ENCODE peak calls at places on chromosome 9, in four cellular contexts. W is IMR-90, O is transverse colon, U is endothelial cell of umbilical vein. T is an unnamed sample.

GRCh38 chr9:107462691-107463090 is 26.9 kb downstream of the KLF4 start:
- DNase-seq in W (no peak), O (no peak), U (no peak), T (no peak)

GRCh38 chr9:136078025-136078424 is 17.1 kb downstream of the NACC2 start:
- DNase-seq in U (no peak), O (no peak), W (no peak), T (no peak)

GRCh38 chr9:33473216-33473615 is 508 bp downstream of the NOL6 start:
- DNase-seq in O (no peak), W (no peak), U (no peak), T (peak)

GRCh38 chr9:34163439-34163838 is 15.4 kb upstream of the UBAP1 start:
- DNase-seq in U (no peak), W (peak), O (no peak), T (no peak)

GRCh38 chr9:133258061-133259015 is 16.7 kb downstream of the ABO start:
- DNase-seq in W (no peak), U (no peak), O (no peak), T (no peak)

GRCh38 chr9:16099901-16100300 is 547.1 kb downstream of the CCDC171 start:
- DNase-seq in U (no peak), O (no peak), W (no peak), T (no peak)

GRCh38 chr9:133342083-133342406 is 5.9 kb downstream of the MED22 start:
- DNase-seq in O (no peak), W (no peak), U (no peak), T (no peak)

GRCh38 chr9:119959846-119960545 is 590.8 kb upstream of the BRINP1 start:
- DNase-seq in O (no peak), U (no peak), W (no peak), T (no peak)

GRCh38 chr9:79809477-79809876 is 237.7 kb downstream of the TLE4 start:
- DNase-seq in W (peak), U (peak), O (no peak), T (no peak)

GRCh38 chr9:131633491-131634031 is 88.2 kb downstream of the PRRT1B start:
- DNase-seq in O (no peak), U (no peak), W (no peak), T (no peak)

GRCh38 chr9:123191660-123192059 is 76.7 kb downstream of the STRBP start:
- DNase-seq in W (no peak), U (no peak), O (no peak), T (no peak)

GRCh38 chr9:37241340-37241739 is 121.0 kb downstream of the ZCCHC7 start:
- DNase-seq in W (no peak), O (no peak), U (no peak), T (no peak)

GRCh38 chr9:113963017-113963620 is 87.0 kb downstream of the ZNF618 start:
- DNase-seq in U (peak), O (peak), W (peak), T (no peak)

GRCh38 chr9:78695521-78695920 is 398.6 kb downstream of the PSAT1 start:
- DNase-seq in W (no peak), U (no peak), O (no peak), T (no peak)

GRCh38 chr9:96209407-96210031 is 92.5 kb downstream of the HSD17B3 start:
- DNase-seq in O (no peak), U (no peak), W (peak), T (no peak)

GRCh38 chr9:112112519-112112918 is 62.6 kb downstream of the SUSD1 start:
- DNase-seq in W (peak), U (peak), O (no peak), T (no peak)

GRCh38 chr9:16726023-16726422 is 144.4 kb downstream of the BNC2 start:
- DNase-seq in W (peak), U (peak), O (no peak), T (no peak)

GRCh38 chr9:133691659-133692363 is 46.3 kb downstream of the SARDH start:
- DNase-seq in W (peak), U (no peak), O (no peak), T (no peak)

GRCh38 chr9:74577956-74578355 is 80.8 kb downstream of the RORB start:
- DNase-seq in O (no peak), U (peak), W (peak), T (no peak)

GRCh38 chr9:22142681-22143080 is 133.6 kb upstream of the CDKN2B start:
- DNase-seq in U (peak), W (peak), O (no peak), T (no peak)

GRCh38 chr9:124800306-124801259 is 23.6 kb downstream of the OLFML2A start:
- DNase-seq in U (peak), O (peak), W (peak), T (peak)

GRCh38 chr9:125749951-125750655 is 2.9 kb downstream of the PBX3 start:
- DNase-seq in U (peak), O (no peak), W (peak), T (no peak)

GRCh38 chr9:89951671-89952070 is 346.9 kb downstream of the GADD45G start:
- DNase-seq in O (no peak), U (no peak), W (peak), T (no peak)

GRCh38 chr9:131668439-131669233 is 71.2 kb downstream of the RAPGEF1 start:
- DNase-seq in W (peak), U (peak), O (no peak), T (peak)

GRCh38 chr9:89483592-89484474 is 14.1 kb downstream of the SEMA4D start:
- DNase-seq in O (peak), W (no peak), U (no peak), T (no peak)

GRCh38 chr9:109600142-109600541 is 102.0 kb upstream of the PTPN3 start:
- DNase-seq in W (peak), U (no peak), O (no peak), T (no peak)

GRCh38 chr9:104009853-104010252 is 84.3 kb upstream of the SMC2 start:
- DNase-seq in W (no peak), O (no peak), U (no peak), T (no peak)

GRCh38 chr9:1997646-1998045 is 17.5 kb upstream of the SMARCA2 start:
- DNase-seq in W (no peak), O (no peak), U (no peak), T (no peak)

GRCh38 chr9:34961574-34962480 is 3.7 kb downstream of the PHF24 start:
- DNase-seq in W (peak), O (no peak), U (peak), T (no peak)

GRCh38 chr9:34459941-34460340 is 1.3 kb downstream of the DNAI1 start:
- DNase-seq in W (peak), U (no peak), O (no peak), T (no peak)

GRCh38 chr9:121946465-121946864 is 146.6 kb downstream of the TTLL11 start:
- DNase-seq in O (no peak), U (no peak), W (no peak), T (peak)

GRCh38 chr9:115276621-115277020 is 158.7 kb upstream of the TNC start:
- DNase-seq in W (peak), O (no peak), U (no peak), T (no peak)
- TF ChIP-seq CTCF in W (no peak), O (no peak), U (no peak), T (no peak)

GRCh38 chr9:4303002-4303401 is 3.1 kb upstream of the GLIS3 start:
- DNase-seq in W (peak), U (peak), O (no peak), T (no peak)
- H3K4me3 ChIP-seq in W (no peak), U (no peak), O (no peak), T (no peak)

DNA sequence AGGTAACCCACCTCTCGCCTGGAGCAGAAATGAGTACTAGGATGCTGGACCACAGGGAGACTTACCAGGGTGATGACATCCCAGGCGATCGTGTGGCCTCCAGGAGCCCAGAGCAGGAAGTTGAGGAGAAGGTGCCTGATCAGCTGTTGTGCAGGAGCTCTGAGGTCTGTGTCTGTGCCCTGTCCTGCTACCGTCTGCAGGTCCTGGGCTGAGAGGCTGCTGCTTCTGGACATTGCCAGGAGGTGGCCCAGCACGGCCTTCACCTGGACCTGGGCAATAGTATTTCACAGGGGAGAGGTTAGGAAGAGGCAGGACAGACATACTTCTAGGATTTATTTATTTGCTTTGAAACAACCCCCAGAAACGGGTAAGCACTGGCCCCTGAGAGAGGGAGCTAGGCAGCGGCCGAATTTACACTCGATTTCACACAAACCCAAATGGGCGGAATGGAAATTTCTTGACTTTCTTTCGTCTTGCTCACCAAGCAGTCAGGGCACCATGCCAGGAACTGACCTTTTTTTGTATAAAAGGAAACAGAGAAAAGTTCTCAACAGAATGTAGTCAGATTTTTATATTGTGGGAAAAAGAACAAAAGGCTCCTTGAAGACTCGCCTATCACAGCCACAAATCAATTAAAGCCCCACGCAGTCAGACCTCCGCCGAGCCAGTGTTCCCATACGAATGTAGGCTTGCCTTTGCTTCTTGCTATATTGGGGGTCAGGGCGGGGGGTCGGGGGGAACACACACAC is 210.3 kb downstream of the FANCC start:
- DNase-seq in U (peak), O (no peak), W (peak), T (peak)
- TF ChIP-seq POLR2A in U (no peak), O (no peak), W (no peak), T (no peak)

DNA sequence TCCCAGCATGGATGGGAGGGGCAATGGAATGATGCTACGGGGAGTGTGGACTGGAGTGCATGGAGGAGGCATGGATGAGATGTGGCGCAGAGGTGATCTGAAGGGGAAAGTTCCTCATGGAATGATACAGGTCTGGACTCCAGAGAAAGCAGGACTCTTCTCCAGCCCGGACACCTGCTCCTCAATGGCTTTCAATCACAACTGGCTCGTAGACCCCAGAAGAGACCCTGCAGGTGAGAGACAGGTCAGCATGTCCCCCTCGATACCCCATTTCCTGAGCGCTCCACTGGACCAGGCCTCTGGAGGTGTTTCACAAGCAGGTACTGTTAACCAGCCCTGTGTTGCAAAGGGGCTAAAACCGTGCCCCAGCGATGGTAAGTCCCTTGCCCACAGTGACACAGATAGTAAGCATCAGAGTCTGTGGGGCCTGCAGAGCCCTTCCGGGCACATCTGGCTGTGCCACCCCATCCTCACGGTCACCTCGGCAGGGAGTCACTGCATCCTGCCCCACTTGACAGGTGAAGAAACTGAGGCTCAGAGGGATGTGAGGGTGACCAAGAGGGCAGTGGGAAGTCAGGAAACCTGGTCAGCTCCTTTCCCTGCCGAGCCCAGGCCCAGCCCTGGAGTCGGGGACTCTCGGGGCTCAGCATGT is 5.5 kb upstream of the DPM2 start:
- DNase-seq in O (no peak), W (no peak), U (no peak), T (no peak)
- TF ChIP-seq CTCF in O (no peak), W (no peak), U (no peak), T (no peak)

DNA sequence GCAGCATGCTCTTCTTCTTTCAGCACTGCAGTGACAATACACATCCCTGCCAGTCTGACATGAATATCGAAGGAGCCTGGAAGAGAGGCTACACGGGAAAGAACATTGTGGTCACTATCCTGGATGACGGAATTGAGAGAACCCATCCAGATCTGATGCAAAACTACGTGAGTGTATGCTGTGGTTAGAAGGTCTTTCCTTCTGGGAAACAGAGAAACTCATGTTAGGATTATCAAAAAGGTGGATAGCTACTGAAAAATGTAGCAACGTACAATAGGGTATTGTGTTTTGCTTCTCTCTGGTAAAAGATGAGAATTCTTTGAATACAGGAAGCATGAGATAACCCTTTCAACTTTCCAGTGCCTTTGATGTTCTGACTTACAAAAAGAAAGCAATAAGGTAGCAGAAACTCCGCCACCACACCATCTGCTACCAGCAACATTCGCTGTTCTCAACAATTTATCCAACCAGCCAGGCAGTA is 133.3 kb downstream of the PCSK5 start:
- DNase-seq in W (no peak), O (no peak), U (no peak), T (no peak)
- H3K4me3 ChIP-seq in W (no peak), O (no peak), U (no peak), T (no peak)

GRCh38 chr9:137620581-137620980 is 1.8 kb downstream of the EHMT1 start:
- DNase-seq in U (no peak), O (no peak), W (no peak), T (no peak)

GRCh38 chr9:137621131-137621757 is 2.4 kb downstream of the EHMT1 start:
- DNase-seq in U (peak), W (no peak), O (no peak), T (no peak)

GRCh38 chr9:137615387-137615871 is 3.4 kb upstream of the EHMT1 start:
- DNase-seq in U (no peak), W (no peak), O (no peak), T (no peak)

GRCh38 chr9:137619240-137620090 is 660 bp downstream of the EHMT1 start:
- DNase-seq in O (peak), U (peak), W (peak), T (no peak)

DNA sequence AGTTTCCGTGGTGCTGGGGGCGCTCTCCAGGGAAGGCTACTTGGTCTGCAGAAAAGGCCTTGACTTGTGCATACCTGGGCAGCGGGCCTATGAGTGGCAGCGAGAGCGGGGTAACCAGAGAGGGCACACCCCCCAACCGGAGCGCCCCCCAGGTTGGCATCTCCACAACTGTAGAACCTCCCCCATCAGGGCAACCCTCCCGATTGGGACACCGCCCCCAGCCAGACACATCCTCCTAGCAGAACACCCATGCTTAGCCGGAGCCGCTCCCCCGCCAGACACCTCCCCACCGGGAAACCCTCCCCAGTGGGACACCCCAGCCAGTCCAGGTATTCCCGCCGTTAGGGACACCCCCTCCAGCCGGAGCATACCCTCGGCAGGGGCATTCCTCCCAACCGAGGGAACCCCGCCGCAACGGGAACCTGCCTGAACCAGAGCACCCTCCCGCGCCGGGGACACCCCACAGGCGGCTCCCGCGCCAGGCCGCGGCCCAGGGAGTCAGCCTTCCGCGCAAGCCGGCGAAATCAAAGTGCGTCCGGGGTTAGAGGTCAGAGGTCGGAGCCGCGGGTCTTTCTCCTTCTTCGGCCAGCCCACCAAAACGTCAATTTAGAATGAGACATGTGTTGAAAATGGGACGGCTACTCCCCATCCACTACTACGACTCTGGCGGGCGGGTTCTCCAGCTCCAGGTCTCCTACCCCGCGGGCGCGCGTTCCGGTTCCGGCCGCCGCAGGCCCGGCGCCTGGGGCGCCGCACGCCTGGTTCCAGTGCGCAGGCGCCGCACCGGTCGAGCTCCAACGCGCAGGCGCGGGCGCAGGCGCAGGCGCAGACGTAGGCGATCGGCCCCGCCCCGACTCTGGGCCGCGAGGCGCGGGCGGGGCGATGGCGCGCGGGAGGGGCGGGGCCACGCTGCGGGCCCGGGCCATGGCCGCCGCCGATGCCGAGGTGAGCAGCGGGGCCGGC is at the start of gene EHMT1:
- DNase-seq in O (peak), W (peak), U (peak), T (peak)
- TF ChIP-seq POLR2A in O (peak), W (peak), U (peak), T (peak)

T was measured in Peyer's patch.